ENCODE peak calls at places on chromosomes 3 and 15, in six cellular contexts. P is heart left ventricle, L is psoas muscle, U is ovary, A is tibial artery, B is left lung. J is an unnamed sample. For H3K36me3, the result is how much of the 10 kb centered on the place peaks cover.

GRCh38 chr3:37144806-37145205 is 29.6 kb downstream of the LRRFIP2 start:
- DNase-seq in P (no peak), L (no peak), U (no peak), A (no peak), B (no peak), J (no peak)

GRCh38 chr15:70525551-70525950 is 237.8 kb downstream of the UACA start:
- DNase-seq in P (no peak), L (no peak), U (no peak), A (no peak), B (no peak), J (no peak)

GRCh38 chr3:95289295-95289694 is 1226.4 kb downstream of the NSUN3 start:
- DNase-seq in P (no peak), L (no peak), U (no peak), A (no peak), B (no peak), J (no peak)

GRCh38 chr3:23611737-23612295 is 193.9 kb upstream of the UBE2E1 start:
- DNase-seq in P (peak), L (peak), U (peak), A (peak), B (peak), J (no peak)

GRCh38 chr15:92800013-92800412 is 100.1 kb upstream of the CHD2 start:
- DNase-seq in P (no peak), L (no peak), U (no peak), A (no peak), B (no peak), J (no peak)

GRCh38 chr3:36763850-36764703 is at the start of gene DCLK3:
- DNase-seq in P (peak), L (peak), U (no peak), A (no peak), B (peak), J (no peak)

GRCh38 chr3:71104586-71104985 is 478.9 kb downstream of the FOXP1 start:
- DNase-seq in P (no peak), L (no peak), U (no peak), A (no peak), B (no peak), J (no peak)

GRCh38 chr3:158471639-158472294 is 99.2 kb upstream of the MLF1 start:
- DNase-seq in P (no peak), L (no peak), U (no peak), A (no peak), B (no peak), J (no peak)

GRCh38 chr3:81602781-81603180 is 158.7 kb downstream of the GBE1 start:
- DNase-seq in P (no peak), L (no peak), U (no peak), A (no peak), B (no peak), J (no peak)

DNA sequence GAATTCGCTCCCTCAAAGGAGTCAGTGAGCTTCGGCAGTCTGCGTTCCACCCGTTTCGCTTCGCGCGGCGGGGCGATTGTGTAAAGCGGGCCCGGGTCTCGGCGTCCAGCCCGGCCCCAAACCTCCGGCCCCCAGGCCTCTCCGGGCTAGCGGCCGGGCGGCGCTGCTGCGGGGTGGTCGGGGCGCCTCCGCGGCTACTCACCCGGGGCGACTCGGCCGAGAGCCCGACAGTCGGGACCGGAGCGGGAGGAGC is 412 bp downstream of the CHDH start:
- DNase-seq in P (no peak), L (no peak), U (no peak), A (no peak), B (no peak), J (no peak)
- H3K4me3 ChIP-seq in P (peak), L (peak), U (peak), A (peak), B (peak), J (no peak)

DNA sequence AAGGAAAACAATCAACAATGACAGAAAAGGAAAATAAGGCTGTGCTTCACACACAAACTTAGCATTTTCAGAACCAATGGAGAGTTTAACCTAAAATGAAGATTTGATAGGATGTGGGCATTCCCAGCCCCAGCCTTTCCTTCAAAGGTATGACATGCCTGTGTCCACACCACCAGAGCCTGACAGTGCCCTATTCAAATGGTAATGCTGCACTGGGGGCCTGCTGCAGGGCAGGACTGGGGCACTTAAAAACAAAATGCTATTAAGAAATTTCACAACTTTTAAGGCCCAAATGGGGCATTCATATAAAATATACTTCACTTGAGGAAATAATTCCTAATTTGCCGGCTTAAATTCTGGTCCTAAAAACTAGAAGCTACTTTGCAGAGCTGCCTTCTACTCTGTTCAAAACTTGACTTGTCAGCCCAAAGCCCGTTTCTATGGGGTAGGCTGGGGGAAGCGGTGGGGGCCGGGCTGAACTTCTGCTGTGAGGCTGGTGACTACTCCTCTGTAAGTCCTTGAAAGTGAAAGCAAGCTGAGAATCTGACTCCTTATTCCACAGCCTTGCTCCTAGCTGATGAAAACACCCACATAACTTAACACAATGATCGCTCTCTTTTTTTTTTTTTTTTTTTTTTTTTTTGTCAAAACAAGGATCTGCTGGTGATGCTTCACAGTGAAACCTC is 31.0 kb upstream of the TKT start:
- DNase-seq in P (no peak), L (no peak), U (no peak), A (no peak), B (peak), J (no peak)
- H3K36me3 ChIP-seq in P (half or more), L (half or more), U (under half), A (under half), B (half or more), J (under half)

GRCh38 chr15:67832965-67833503 is 6.8 kb downstream of the RNU6-1 start:
- DNase-seq in P (no peak), L (no peak), U (no peak), A (no peak), B (no peak), J (no peak)
- H3K4me3 ChIP-seq in P (peak), L (no peak), U (no peak), A (no peak), B (peak), J (peak)

GRCh38 chr15:80162059-80162554 is 9.3 kb downstream of the FAH start:
- DNase-seq in P (no peak), L (no peak), U (no peak), A (no peak), B (no peak), J (no peak)
- H3K36me3 ChIP-seq in P (under half), L (half or more), U (under half), A (under half), B (under half), J (under half)

GRCh38 chr15:52240166-52240565 is 49.0 kb upstream of the GNB5 start:
- DNase-seq in P (no peak), L (no peak), U (no peak), A (no peak), B (no peak), J (no peak)

GRCh38 chr15:52243697-52244555 is 51.7 kb downstream of the MYO5C start:
- DNase-seq in P (no peak), L (no peak), U (no peak), A (peak), B (no peak), J (no peak)

GRCh38 chr15:52238149-52238548 is 47.0 kb upstream of the GNB5 start:
- DNase-seq in P (no peak), L (no peak), U (no peak), A (no peak), B (no peak), J (no peak)

GRCh38 chr15:52236015-52236414 is 44.8 kb upstream of the GNB5 start:
- DNase-seq in P (no peak), L (no peak), U (no peak), A (no peak), B (no peak), J (no peak)

GRCh38 chr15:52241489-52241888 is 50.3 kb upstream of the GNB5 start:
- DNase-seq in P (no peak), L (no peak), U (no peak), A (no peak), B (no peak), J (peak)
- H3K4me3 ChIP-seq in P (no peak), L (no peak), U (no peak), A (no peak), B (no peak), J (no peak)

DNA sequence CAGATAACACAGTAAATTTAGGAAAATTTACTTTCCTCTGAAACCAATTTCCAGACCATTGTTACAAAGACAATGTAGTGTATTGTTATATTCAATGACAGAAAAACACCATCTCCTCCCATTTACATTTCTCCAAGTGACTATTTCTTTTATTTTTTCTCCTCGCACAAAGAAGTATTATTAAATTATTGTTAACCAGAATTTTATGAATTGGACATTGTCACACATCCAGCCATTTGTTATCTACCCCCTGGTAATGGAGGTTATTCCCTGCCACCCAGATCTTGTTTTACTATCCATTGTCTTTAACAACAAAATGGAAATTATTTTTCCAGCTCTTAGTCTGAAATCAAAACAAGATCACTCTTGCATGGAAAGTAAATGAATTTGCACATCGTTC is 511.3 kb downstream of the FGF12 start:
- DNase-seq in P (no peak), L (no peak), U (no peak), A (no peak), B (no peak), J (no peak)
- H3K36me3 ChIP-seq in P (under half), L (under half), U (under half), A (under half), B (under half), J (under half)

GRCh38 chr3:181725830-181726229 is 14.1 kb downstream of the SOX2 start:
- DNase-seq in P (no peak), L (no peak), U (no peak), A (no peak), B (no peak), J (no peak)
- H3K4me3 ChIP-seq in P (no peak), L (no peak), U (no peak), A (no peak), B (no peak), J (no peak)